ENCODE peak calls at places on chromosome 1, in ten cellular contexts. J is stimulated activated CD8-positive, alpha-beta memory T cell treated with anti-CD3 and anti-CD28 coated beads, Interleukin-4, amount 100 ng/mL, for 1 hour; L is stimulated activated naive CD4-positive, alpha-beta T cell; V is CD4-positive, CD25-positive, alpha-beta regulatory T cell; M is astrocyte of the spinal cord; D is fibroblast of villous mesenchyme; Y is T47D; R is A549; E is NCI-H1417; O is GM04504. U is an unnamed sample.

GRCh38 chr1:3453203-3453761 is 1.2 kb upstream of the ARHGEF16 start:
- DNase-seq in J (peak; percentile 31), L (peak; percentile 77), V (peak; percentile 49), M (peak; percentile 54), D (peak; percentile 52), Y (peak; percentile 79), R (peak; percentile 77), E (peak; percentile 78), O (peak; percentile 25), U (peak; percentile 67)

GRCh38 chr1:3137111-3138100 is 68.4 kb downstream of the PRDM16 start:
- DNase-seq in J (no peak), L (no peak), V (no peak), M (no peak), D (no peak), Y (no peak), R (no peak), E (no peak), O (no peak), U (no peak)

GRCh38 chr1:70314706-70315304 is 39.7 kb downstream of the ANKRD13C start:
- DNase-seq in J (no peak), L (no peak), V (no peak), M (no peak), D (no peak), Y (no peak), R (no peak), E (no peak), O (no peak), U (no peak)

GRCh38 chr1:103025858-103026409 is 82.4 kb downstream of the COL11A1 start:
- DNase-seq in J (no peak), L (no peak), V (no peak), M (no peak), D (no peak), Y (no peak), R (no peak), E (peak; percentile 33), O (no peak), U (no peak)

GRCh38 chr1:67963263-67963662 is 87.2 kb downstream of the DIRAS3 start:
- DNase-seq in J (no peak), L (no peak), V (no peak), M (no peak), D (no peak), Y (no peak), R (no peak), E (no peak), O (no peak), U (no peak)

GRCh38 chr1:187280051-187280450 is 451.3 kb downstream of the PLA2G4A start:
- DNase-seq in J (no peak), L (no peak), V (no peak), M (no peak), D (no peak), Y (no peak), R (no peak), E (no peak), O (no peak), U (no peak)

GRCh38 chr1:35886606-35887431 is 3.8 kb downstream of the AGO1 start:
- DNase-seq in J (no peak), L (no peak), V (no peak), M (no peak), D (no peak), Y (no peak), R (no peak), E (peak; percentile 32), O (no peak), U (no peak)

GRCh38 chr1:223087231-223087990 is 55.6 kb downstream of the TLR5 start:
- DNase-seq in J (no peak), L (no peak), V (no peak), M (no peak), D (no peak), Y (no peak), R (no peak), E (no peak), O (no peak), U (no peak)

GRCh38 chr1:72184099-72184695 is 98.1 kb downstream of the NEGR1 start:
- DNase-seq in J (no peak), L (no peak), V (no peak), M (no peak), D (no peak), Y (no peak), R (no peak), E (no peak), O (no peak), U (no peak)

GRCh38 chr1:89894210-89894668 is 73.4 kb downstream of the LRRC8D start:
- DNase-seq in J (no peak), L (no peak), V (no peak), M (peak; percentile 84), D (peak; percentile 75), Y (no peak), R (no peak), E (no peak), O (peak; percentile 58), U (no peak)

GRCh38 chr1:172431721-172432192 is 11.3 kb downstream of the C1orf105 start:
- DNase-seq in J (no peak), L (peak; percentile 56), V (no peak), M (no peak), D (no peak), Y (peak; percentile 61), R (no peak), E (peak; percentile 52), O (no peak), U (peak; percentile 70)

GRCh38 chr1:17119076-17119743 is at the start of gene PADI2:
- DNase-seq in J (no peak), L (peak; percentile 32), V (no peak), M (peak; percentile 35), D (peak; percentile 29), Y (peak; percentile 86), R (peak; percentile 77), E (peak; percentile 75), O (no peak), U (peak; percentile 24)

GRCh38 chr1:157319567-157319966 is 181.4 kb upstream of the ETV3 start:
- DNase-seq in J (no peak), L (no peak), V (no peak), M (no peak), D (no peak), Y (no peak), R (no peak), E (no peak), O (no peak), U (no peak)

GRCh38 chr1:156655151-156655903 is 13.4 kb downstream of the BCAN start:
- DNase-seq in J (no peak), L (no peak), V (no peak), M (no peak), D (no peak), Y (no peak), R (no peak), E (no peak), O (no peak), U (no peak)

GRCh38 chr1:178353524-178353923 is 143.2 kb downstream of the CLEC20A start:
- DNase-seq in J (no peak), L (no peak), V (no peak), M (no peak), D (no peak), Y (no peak), R (no peak), E (no peak), O (no peak), U (no peak)

GRCh38 chr1:85607126-85607912 is 26.8 kb downstream of the CCN1 start:
- DNase-seq in J (no peak), L (no peak), V (no peak), M (peak; percentile 100), D (peak; percentile 91), Y (peak; percentile 83), R (peak; percentile 82), E (no peak), O (peak; percentile 99), U (no peak)

GRCh38 chr1:236166041-236166440 is 23.7 kb downstream of the GPR137B start:
- DNase-seq in J (no peak), L (no peak), V (no peak), M (no peak), D (no peak), Y (no peak), R (no peak), E (no peak), O (no peak), U (no peak)

GRCh38 chr1:15296602-15297321 is 49.7 kb downstream of the FHAD1 start:
- DNase-seq in J (no peak), L (no peak), V (no peak), M (no peak), D (no peak), Y (no peak), R (no peak), E (no peak), O (no peak), U (no peak)

GRCh38 chr1:234437423-234438171 is 41.4 kb downstream of the TARBP1 start:
- DNase-seq in J (no peak), L (no peak), V (no peak), M (peak; percentile 28), D (peak; percentile 2), Y (peak; percentile 82), R (no peak), E (no peak), O (no peak), U (no peak)

U was measured in naive thymus-derived CD4-positive, alpha-beta T cell.